ENCODE peak calls at places on chromosomes 13 and 19, in nine cellular contexts. J is ELF-1; V is kidney epithelial cell; Y is RCC 7860; Z is cardiac fibroblast; I is DND-41; E is AG08395; H is effector memory CD4-positive, alpha-beta T cell; F is NCI-H2029 treated with DMSO at 0.1 percent for 48 hours. A is an unnamed sample.

GRCh38 chr19:1445932-1446712 is 3.8 kb upstream of the APC2 start:
- DNase-seq in E (peak; percentile 54), Y (no peak), J (no peak), H (no peak), F (no peak), Z (no peak), V (no peak), I (no peak), A (no peak)

GRCh38 chr13:32555613-32556012 is 17.0 kb upstream of the N4BP2L2 start:
- DNase-seq in H (no peak), Z (no peak), F (no peak), I (no peak), Y (no peak), E (no peak), V (no peak), J (no peak), A (no peak)

GRCh38 chr19:58047672-58048071 is 11.4 kb upstream of the ZNF135 start:
- DNase-seq in J (no peak), I (no peak), Y (no peak), Z (no peak), H (no peak), V (no peak), F (no peak), E (no peak), A (no peak)

GRCh38 chr13:45989607-45990006 is 62.9 kb downstream of the ZC3H13 start:
- DNase-seq in H (no peak), Y (no peak), F (no peak), V (no peak), J (no peak), I (no peak), E (peak; percentile 46), Z (peak; percentile 74), A (no peak)

GRCh38 chr13:98300956-98301641 is 124.0 kb upstream of the RNF113B start:
- DNase-seq in E (peak; percentile 36), H (no peak), I (no peak), F (no peak), V (no peak), Y (no peak), J (no peak), Z (peak; percentile 53), A (no peak)

GRCh38 chr19:58002384-58003152 is at the start of gene ZNF606:
- DNase-seq in V (peak; percentile 32), I (peak; percentile 88), Y (peak; percentile 56), F (peak; percentile 49), E (peak; percentile 94), H (peak; percentile 73), J (peak; percentile 93), Z (peak; percentile 92), A (peak; percentile 76)

GRCh38 chr13:35956074-35956473 is 175.1 kb downstream of the DCLK1 start:
- DNase-seq in J (no peak), Z (no peak), V (no peak), F (no peak), I (no peak), H (no peak), Y (no peak), E (no peak), A (no peak)

GRCh38 chr13:48232420-48233096 is 448 bp upstream of the ITM2B start:
- DNase-seq in V (no peak), F (no peak), E (no peak), I (no peak), Y (peak; percentile 58), J (no peak), Z (no peak), H (no peak), A (no peak)

GRCh38 chr13:106797081-106797640 is 229.2 kb upstream of the ARGLU1 start:
- DNase-seq in H (no peak), J (no peak), I (no peak), Z (no peak), E (no peak), Y (no peak), F (no peak), V (no peak), A (no peak)

GRCh38 chr13:65551208-65551607 is 1678.9 kb downstream of the PCDH9 start:
- DNase-seq in H (no peak), Y (no peak), I (no peak), J (no peak), E (no peak), Z (no peak), F (no peak), V (no peak), A (no peak)

GRCh38 chr13:106348032-106348431 is 187.4 kb downstream of the EFNB2 start:
- DNase-seq in I (no peak), F (no peak), E (peak; percentile 34), Y (peak; percentile 78), V (peak; percentile 71), J (peak; percentile 64), H (no peak), Z (peak; percentile 51), A (no peak)

GRCh38 chr13:23146811-23147245 is 34.0 kb upstream of the SGCG start:
- DNase-seq in J (no peak), I (no peak), E (peak; percentile 6), Y (no peak), Z (no peak), H (no peak), F (no peak), V (no peak), A (no peak)

GRCh38 chr13:21710163-21710562 is 39.3 kb downstream of the FGF9 start:
- DNase-seq in J (no peak), Z (no peak), I (no peak), Y (no peak), V (no peak), H (no peak), F (no peak), E (no peak), A (no peak)

GRCh38 chr13:59950201-59950730 is 213.5 kb downstream of the DIAPH3 start:
- DNase-seq in E (peak; percentile 5), J (no peak), H (no peak), I (no peak), F (no peak), Z (no peak), V (peak; percentile 38), Y (no peak), A (no peak)

GRCh38 chr13:66805657-66806056 is 424.5 kb downstream of the PCDH9 start:
- DNase-seq in J (no peak), E (no peak), F (peak; percentile 21), H (no peak), I (no peak), V (no peak), Y (no peak), Z (peak; percentile 90), A (no peak)

GRCh38 chr19:50933640-50934039 is 19.2 kb downstream of the KLK5 start:
- DNase-seq in Z (peak; percentile 29), E (no peak), J (no peak), F (no peak), V (no peak), Y (no peak), H (no peak), I (no peak), A (no peak)

GRCh38 chr19:48540110-48540509 is 11.9 kb upstream of the SULT2B1 start:
- DNase-seq in I (no peak), J (no peak), Z (no peak), H (no peak), Y (no peak), E (no peak), F (no peak), V (no peak), A (no peak)

GRCh38 chr19:55683449-55684261 is 8.6 kb downstream of the EPN1 start:
- DNase-seq in I (no peak), Z (no peak), Y (no peak), V (no peak), F (peak; percentile 64), E (no peak), H (no peak), J (peak; percentile 13), A (no peak)

GRCh38 chr19:14149509-14149994 is 13.2 kb upstream of the ASF1B start:
- DNase-seq in Z (peak; percentile 89), V (no peak), F (no peak), J (no peak), Y (no peak), H (peak; percentile 40), I (peak; percentile 31), E (peak; percentile 66), A (peak; percentile 52)

GRCh38 chr19:15464394-15465385 is at the start of gene RASAL3:
- DNase-seq in V (no peak), E (no peak), F (no peak), J (no peak), H (peak; percentile 65), I (peak; percentile 86), Z (peak; percentile 15), Y (no peak), A (peak; percentile 60)

GRCh38 chr19:30228113-30228725 is 144.0 kb upstream of the ZNF536 start:
- DNase-seq in Y (no peak), E (peak; percentile 35), J (peak; percentile 17), V (no peak), H (no peak), F (no peak), Z (no peak), I (no peak), A (no peak)